ENCODE peak calls at places on chromosomes 13 and 19, in seven cellular contexts. K, V, P, O, I, Y and U are unnamed samples.

GRCh38 chr19:48635263-48635965 is 1.8 kb downstream of the DBP start:
- DNase-seq in V (no peak), K (no peak), Y (peak), O (peak), P (peak), I (peak), U (peak)

GRCh38 chr19:47253467-47253881 is 2.9 kb upstream of the CCDC9 start:
- DNase-seq in V (peak), O (no peak), Y (no peak), K (peak), P (peak), I (no peak), U (no peak)

GRCh38 chr19:54209058-54209747 is 8.5 kb downstream of the RPS9 start:
- DNase-seq in Y (no peak), V (peak), I (no peak), O (no peak), P (peak), K (no peak), U (no peak)

GRCh38 chr13:111917901-111918300 is 149.0 kb upstream of the SOX1 start:
- DNase-seq in Y (no peak), K (no peak), I (no peak), P (no peak), V (no peak), O (no peak), U (no peak)

GRCh38 chr13:42685762-42686560 is 95.4 kb upstream of the FAM216B start:
- DNase-seq in K (no peak), V (no peak), I (no peak), Y (no peak), P (no peak), O (no peak), U (no peak)

GRCh38 chr13:46855166-46855565 is 41.7 kb downstream of the HTR2A start:
- DNase-seq in K (no peak), I (no peak), O (no peak), V (no peak), P (no peak), Y (peak), U (no peak)

GRCh38 chr19:19662344-19662743 is 1.1 kb downstream of the ATP13A1 start:
- DNase-seq in O (no peak), Y (no peak), I (no peak), V (no peak), K (no peak), P (no peak), U (no peak)

GRCh38 chr19:42288881-42289555 is 12.9 kb upstream of the PRR19 start:
- DNase-seq in K (no peak), P (no peak), O (no peak), I (no peak), V (no peak), Y (no peak), U (no peak)

GRCh38 chr13:66618702-66619101 is 611.4 kb downstream of the PCDH9 start:
- DNase-seq in O (no peak), P (peak), V (peak), Y (peak), I (no peak), K (peak), U (peak)

GRCh38 chr13:102141625-102142472 is 260.0 kb downstream of the FGF14 start:
- DNase-seq in K (no peak), P (peak), O (peak), V (no peak), I (no peak), Y (peak), U (peak)

GRCh38 chr19:16566161-16566560 is 6.1 kb downstream of the SLC35E1 start:
- DNase-seq in P (no peak), V (no peak), I (no peak), K (no peak), Y (no peak), O (no peak), U (peak)

GRCh38 chr13:99689955-99690354 is 188.7 kb downstream of the TM9SF2 start:
- DNase-seq in P (peak), K (no peak), O (no peak), Y (no peak), I (no peak), V (no peak), U (no peak)

GRCh38 chr19:46967578-46968018 is 52.0 kb upstream of the NPAS1 start:
- DNase-seq in O (no peak), K (no peak), P (no peak), Y (peak), I (no peak), V (peak), U (peak)

GRCh38 chr13:25468330-25469178 is 96.8 kb downstream of the ATP8A2 start:
- DNase-seq in P (peak), Y (no peak), I (no peak), V (no peak), K (no peak), O (no peak), U (no peak)

GRCh38 chr13:75153834-75154233 is 328.1 kb downstream of the TBC1D4 start:
- DNase-seq in Y (peak), P (peak), K (no peak), V (no peak), O (no peak), I (no peak), U (no peak)

GRCh38 chr19:36876993-36877938 is 26.6 kb downstream of the ZNF345 start:
- DNase-seq in O (no peak), I (no peak), V (peak), K (no peak), Y (peak), P (no peak), U (peak)

GRCh38 chr19:10817291-10818038 is 18.5 kb downstream of the TMED1 start:
- DNase-seq in P (peak), K (peak), V (no peak), Y (no peak), O (no peak), I (no peak), U (no peak)

GRCh38 chr19:14497347-14497921 is 1.5 kb upstream of the GIPC1 start:
- DNase-seq in P (no peak), Y (peak), V (no peak), O (no peak), K (no peak), I (no peak), U (no peak)

GRCh38 chr13:45367358-45367757 is 26.4 kb upstream of the TPT1 start:
- DNase-seq in I (peak), O (no peak), Y (peak), K (peak), P (peak), V (peak), U (peak)

GRCh38 chr13:78674638-78675037 is 15.7 kb upstream of the OBI1 start:
- DNase-seq in Y (no peak), O (no peak), I (no peak), V (no peak), K (no peak), P (no peak), U (no peak)

GRCh38 chr13:29929062-29929847 is 78.8 kb upstream of the UBL3 start:
- DNase-seq in O (no peak), V (no peak), K (no peak), P (no peak), Y (no peak), I (no peak), U (no peak)

GRCh38 chr13:44231786-44232516 is 141.7 kb upstream of the SERP2 start:
- DNase-seq in V (peak), O (no peak), P (peak), Y (no peak), I (no peak), K (peak), U (no peak)

GRCh38 chr19:17035842-17036424 is 9.3 kb upstream of the CPAMD8 start:
- DNase-seq in Y (peak), O (no peak), P (no peak), V (no peak), I (no peak), K (no peak), U (peak)

GRCh38 chr13:106565127-106565775 is 2.7 kb downstream of the ARGLU1 start:
- DNase-seq in O (no peak), V (no peak), K (no peak), P (no peak), I (no peak), Y (peak), U (peak)

GRCh38 chr13:77002590-77003190 is 10.8 kb downstream of the CLN5 start:
- DNase-seq in V (peak), O (no peak), P (peak), Y (no peak), K (peak), I (no peak), U (no peak)

GRCh38 chr19:17020380-17020779 is 6.2 kb downstream of the CPAMD8 start:
- DNase-seq in P (no peak), Y (no peak), I (no peak), V (no peak), O (no peak), K (no peak), U (no peak)